ENCODE peak calls at places on chromosomes 4 and X, in six cellular contexts. F, Q, V, E, D and Y are unnamed samples.

GRCh38 chrX:109936114-109936513 is 66.8 kb upstream of the TMEM164 start:
- DNase-seq in F (no peak), Q (no peak), V (peak), E (no peak), D (no peak), Y (no peak)

GRCh38 chr4:122548452-122548851 is 72.4 kb downstream of the IL21 start:
- DNase-seq in F (no peak), Q (no peak), V (peak), E (no peak), D (no peak), Y (no peak)

GRCh38 chr4:169314906-169315305 is 44.1 kb upstream of the SH3RF1 start:
- DNase-seq in F (peak), Q (peak), V (peak), E (no peak), D (no peak), Y (peak)

GRCh38 chrX:132044953-132045352 is 21.9 kb downstream of the STK26 start:
- DNase-seq in F (no peak), Q (no peak), V (no peak), E (no peak), D (no peak), Y (no peak)

GRCh38 chr4:187302456-187302855 is 578.8 kb upstream of the FAT1 start:
- DNase-seq in F (no peak), Q (no peak), V (peak), E (no peak), D (no peak), Y (no peak)

GRCh38 chrX:147478899-147479298 is 432.8 kb upstream of the FMR1 start:
- DNase-seq in F (no peak), Q (no peak), V (no peak), E (no peak), D (no peak), Y (no peak)

GRCh38 chr4:43374352-43374751 is 481.8 kb downstream of the GRXCR1 start:
- DNase-seq in F (no peak), Q (no peak), V (peak), E (no peak), D (no peak), Y (no peak)

GRCh38 chr4:149980941-149981340 is 97.3 kb upstream of the DCLK2 start:
- DNase-seq in F (peak), Q (peak), V (peak), E (no peak), D (peak), Y (no peak)

GRCh38 chr4:145840162-145840768 is 98.4 kb downstream of the ZNF827 start:
- DNase-seq in F (no peak), Q (no peak), V (peak), E (no peak), D (no peak), Y (no peak)

GRCh38 chrX:108396188-108396885 is 41.9 kb downstream of the COL4A6 start:
- DNase-seq in F (no peak), Q (no peak), V (peak), E (no peak), D (no peak), Y (no peak)

GRCh38 chr4:5955856-5956255 is 62.4 kb downstream of the C4orf50 start:
- DNase-seq in F (no peak), Q (no peak), V (no peak), E (no peak), D (no peak), Y (no peak)

GRCh38 chr4:119598521-119598920 is 30.1 kb downstream of the PDE5A start:
- DNase-seq in F (no peak), Q (no peak), V (no peak), E (no peak), D (no peak), Y (no peak)

GRCh38 chr4:136241221-136241986 is 1290.9 kb downstream of the PCDH18 start:
- DNase-seq in F (no peak), Q (no peak), V (no peak), E (no peak), D (no peak), Y (no peak)

GRCh38 chr4:112523008-112523440 is 7.0 kb upstream of the NEUROG2 start:
- DNase-seq in F (no peak), Q (no peak), V (peak), E (no peak), D (no peak), Y (no peak)
- TF ChIP-seq POLR2A in F (no peak), Q (no peak), V (no peak), E (no peak), D (no peak), Y (no peak)

GRCh38 chr4:15001248-15001824 is 945 bp upstream of the CPEB2 start:
- DNase-seq in F (peak), Q (peak), V (peak), E (peak), D (peak), Y (peak)
- TF ChIP-seq POLR2A in F (no peak), Q (no peak), V (peak), E (no peak), D (no peak), Y (no peak)

GRCh38 chrX:153469811-153470410 is 465 bp downstream of the HAUS7 start:
- DNase-seq in F (no peak), Q (no peak), V (peak), E (no peak), D (no peak), Y (peak)

GRCh38 chrX:153468008-153468580 is 2.3 kb downstream of the HAUS7 start:
- DNase-seq in F (peak), Q (no peak), V (peak), E (no peak), D (no peak), Y (no peak)

GRCh38 chrX:153471663-153472280 is 1.4 kb upstream of the HAUS7 start:
- DNase-seq in F (no peak), Q (no peak), V (peak), E (no peak), D (no peak), Y (no peak)

GRCh38 chrX:153473126-153473525 is 2.8 kb upstream of the HAUS7 start:
- DNase-seq in F (no peak), Q (no peak), V (no peak), E (no peak), D (no peak), Y (no peak)

GRCh38 chrX:153470411-153471363 is at the start of gene HAUS7:
- DNase-seq in F (peak), Q (peak), V (peak), E (peak), D (peak), Y (peak)
- TF ChIP-seq POLR2A in F (peak), Q (no peak), V (no peak), E (no peak), D (no peak), Y (no peak)

DNA sequence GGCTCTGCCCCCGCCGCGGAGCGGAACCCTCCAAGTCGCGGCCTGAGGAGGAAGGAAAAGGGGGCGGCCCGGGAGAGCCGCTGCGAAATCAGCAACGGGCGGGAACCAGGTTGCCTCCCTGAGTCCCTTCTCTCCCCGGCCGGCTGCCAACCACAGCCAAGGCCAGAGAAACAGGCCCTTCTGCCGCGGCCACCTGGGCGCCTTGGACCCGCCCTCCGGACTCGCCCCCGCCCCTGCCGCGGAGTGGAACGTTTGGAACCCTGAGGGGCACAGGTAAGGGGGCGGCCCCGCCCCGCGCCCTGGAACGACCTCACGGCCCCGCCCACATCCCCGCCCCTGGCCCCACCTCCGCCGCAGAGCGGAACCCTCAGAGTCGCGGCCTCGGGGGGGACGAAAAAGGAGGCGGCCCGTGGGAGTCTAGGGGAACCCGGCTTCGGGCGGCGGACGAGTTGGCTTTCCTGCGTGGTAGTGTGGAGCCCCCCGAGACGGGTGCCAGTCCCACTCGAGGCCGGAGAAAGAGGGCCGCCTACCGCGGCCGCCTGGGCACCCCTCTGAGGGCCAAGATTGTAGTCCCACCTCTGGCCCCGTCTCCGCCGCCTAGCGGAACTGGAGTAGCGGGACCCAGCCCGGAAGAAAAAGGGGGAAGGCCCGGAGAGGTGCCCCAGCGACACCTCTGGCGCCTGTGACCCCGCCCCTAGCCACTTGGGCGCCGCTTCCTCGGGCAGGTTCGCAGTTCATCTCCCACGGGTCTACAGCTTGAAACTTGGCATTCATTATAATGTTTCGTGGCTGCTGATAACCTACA is 669 bp upstream of the PHKA2 start:
- DNase-seq in F (peak), Q (peak), V (peak), E (peak), D (peak), Y (peak)
- TF ChIP-seq POLR2A in F (peak), Q (peak), V (peak), E (no peak), D (no peak), Y (peak)

DNA sequence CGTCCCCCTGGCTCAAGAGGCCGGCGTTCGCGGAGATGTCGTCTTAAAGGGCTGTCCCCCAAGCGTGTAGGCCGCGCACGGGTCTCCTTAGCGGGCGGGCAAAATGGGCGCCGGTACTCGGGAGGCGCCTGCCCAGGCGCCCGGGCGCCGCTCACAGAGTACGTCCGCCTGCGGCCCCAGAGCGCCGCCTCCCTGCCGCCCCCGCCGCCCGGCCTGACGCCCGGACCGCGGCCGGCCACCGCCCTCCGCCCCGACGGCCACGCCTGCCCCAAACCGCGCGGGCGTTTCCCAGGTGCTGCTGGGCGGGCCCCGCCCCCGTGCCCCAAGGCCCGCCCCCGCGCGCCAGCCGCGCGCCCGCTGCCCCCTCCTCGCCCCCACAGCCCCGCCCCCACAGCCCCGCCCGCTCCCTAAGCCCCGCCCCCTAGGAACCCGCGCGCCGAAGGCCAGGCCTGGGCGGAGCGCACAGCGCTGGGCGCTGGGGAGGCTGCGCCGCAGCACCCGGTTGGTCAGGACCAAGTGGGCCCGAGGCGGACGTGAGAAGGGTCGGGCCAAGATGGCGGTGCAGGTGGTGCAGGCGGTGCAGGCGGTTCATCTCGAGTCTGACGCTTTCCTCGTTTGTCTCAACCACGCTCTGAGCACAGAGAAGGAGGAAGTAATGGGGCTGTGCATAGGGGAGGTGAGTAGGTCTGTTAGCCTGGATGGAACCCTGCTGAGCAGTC is at the start of the genes BRCC3, CMC4 and MTCP1:
- DNase-seq in F (peak), Q (peak), V (peak), E (peak), D (peak), Y (peak)
- TF ChIP-seq POLR2A in F (peak), Q (peak), V (peak), E (no peak), D (peak), Y (peak)